ENCODE peak calls at places on chromosome X, in seven cellular contexts. One of them, this sample, is unnamed.
A peak's percentile ranks its signal among the peaks of the same experiment; 100 is the strongest.

GRCh38 chrX:42704454-42704853 is 73.5 kb downstream of the PPP1R2C start:
- DNase-seq in left lung: no peak
- DNase-seq in endothelial cell of umbilical vein: no peak
- DNase-seq in thyroid gland: no peak
- DNase-seq in brain microvascular endothelial cell: peak; percentile 1
- DNase-seq in tibial nerve: no peak
- DNase-seq in GM10248: no peak
- DNase-seq in this sample: no peak

GRCh38 chrX:43005561-43005960 is 227.6 kb upstream of the PPP1R2C start:
- DNase-seq in left lung: no peak
- DNase-seq in endothelial cell of umbilical vein: no peak
- DNase-seq in thyroid gland: no peak
- DNase-seq in brain microvascular endothelial cell: no peak
- DNase-seq in tibial nerve: no peak
- DNase-seq in GM10248: no peak
- DNase-seq in this sample: no peak

GRCh38 chrX:49767231-49767630 is 61.9 kb upstream of the PAGE4 start:
- DNase-seq in left lung: no peak
- DNase-seq in endothelial cell of umbilical vein: no peak
- DNase-seq in thyroid gland: no peak
- DNase-seq in brain microvascular endothelial cell: no peak
- DNase-seq in tibial nerve: no peak
- DNase-seq in GM10248: no peak
- DNase-seq in this sample: no peak

GRCh38 chrX:151397741-151398070 is 700 bp downstream of the VMA21 start:
- DNase-seq in left lung: no peak
- DNase-seq in endothelial cell of umbilical vein: peak; percentile 2
- DNase-seq in thyroid gland: no peak
- DNase-seq in brain microvascular endothelial cell: no peak
- DNase-seq in tibial nerve: no peak
- DNase-seq in GM10248: no peak
- DNase-seq in this sample: no peak

GRCh38 chrX:119887721-119888425 is 7.8 kb upstream of the AKAP14 start:
- DNase-seq in left lung: peak; percentile 89
- DNase-seq in endothelial cell of umbilical vein: peak; percentile 57
- DNase-seq in thyroid gland: peak; percentile 52
- DNase-seq in brain microvascular endothelial cell: peak; percentile 29
- DNase-seq in tibial nerve: peak; percentile 20
- DNase-seq in GM10248: peak; percentile 63
- DNase-seq in this sample: no peak

GRCh38 chrX:136797787-136798186 is 17.1 kb upstream of the ARHGEF6 start:
- DNase-seq in left lung: no peak
- DNase-seq in endothelial cell of umbilical vein: no peak
- DNase-seq in thyroid gland: no peak
- DNase-seq in brain microvascular endothelial cell: no peak
- DNase-seq in tibial nerve: no peak
- DNase-seq in GM10248: no peak
- DNase-seq in this sample: no peak

GRCh38 chrX:2955838-2956237 is 26.7 kb upstream of the ARSD start:
- DNase-seq in left lung: no peak
- DNase-seq in endothelial cell of umbilical vein: no peak
- DNase-seq in thyroid gland: no peak
- DNase-seq in brain microvascular endothelial cell: no peak
- DNase-seq in tibial nerve: no peak
- DNase-seq in GM10248: no peak
- DNase-seq in this sample: no peak

GRCh38 chrX:50635811-50636365 is 165.3 kb upstream of the DGKK start:
- DNase-seq in left lung: no peak
- DNase-seq in endothelial cell of umbilical vein: no peak
- DNase-seq in thyroid gland: peak; percentile 3
- DNase-seq in brain microvascular endothelial cell: peak; percentile 4
- DNase-seq in tibial nerve: no peak
- DNase-seq in GM10248: no peak
- DNase-seq in this sample: no peak

GRCh38 chrX:12319012-12319519 is 180.8 kb downstream of the FRMPD4 start:
- DNase-seq in left lung: no peak
- DNase-seq in endothelial cell of umbilical vein: no peak
- DNase-seq in thyroid gland: no peak
- DNase-seq in brain microvascular endothelial cell: no peak
- DNase-seq in tibial nerve: no peak
- DNase-seq in GM10248: no peak
- DNase-seq in this sample: no peak

GRCh38 chrX:129932792-129933321 is 26.9 kb downstream of the UTP14A start:
- DNase-seq in left lung: peak; percentile 82
- DNase-seq in endothelial cell of umbilical vein: no peak
- DNase-seq in thyroid gland: peak; percentile 35
- DNase-seq in brain microvascular endothelial cell: no peak
- DNase-seq in tibial nerve: no peak
- DNase-seq in GM10248: no peak
- DNase-seq in this sample: no peak

GRCh38 chrX:129772796-129773431 is 6.8 kb upstream of the SASH3 start:
- DNase-seq in left lung: peak; percentile 90
- DNase-seq in endothelial cell of umbilical vein: no peak
- DNase-seq in thyroid gland: peak; percentile 8
- DNase-seq in brain microvascular endothelial cell: no peak
- DNase-seq in tibial nerve: no peak
- DNase-seq in GM10248: peak; percentile 64
- DNase-seq in this sample: no peak

GRCh38 chrX:37746951-37747350 is 32.9 kb upstream of the CYBB start:
- DNase-seq in left lung: no peak
- DNase-seq in endothelial cell of umbilical vein: no peak
- DNase-seq in thyroid gland: no peak
- DNase-seq in brain microvascular endothelial cell: no peak
- DNase-seq in tibial nerve: no peak
- DNase-seq in GM10248: no peak
- DNase-seq in this sample: no peak

GRCh38 chrX:68443155-68443868 is 10.0 kb upstream of the OPHN1 start:
- DNase-seq in left lung: no peak
- DNase-seq in endothelial cell of umbilical vein: peak; percentile 67
- DNase-seq in thyroid gland: peak; percentile 57
- DNase-seq in brain microvascular endothelial cell: peak; percentile 64
- DNase-seq in tibial nerve: no peak
- DNase-seq in GM10248: no peak
- DNase-seq in this sample: no peak

GRCh38 chrX:154334496-154334895 is 38.9 kb downstream of the TKTL1 start:
- DNase-seq in left lung: no peak
- DNase-seq in endothelial cell of umbilical vein: no peak
- DNase-seq in thyroid gland: no peak
- DNase-seq in brain microvascular endothelial cell: no peak
- DNase-seq in tibial nerve: no peak
- DNase-seq in GM10248: no peak
- DNase-seq in this sample: no peak

GRCh38 chrX:44585866-44586265 is 43.2 kb upstream of the FUNDC1 start:
- DNase-seq in left lung: no peak
- DNase-seq in endothelial cell of umbilical vein: no peak
- DNase-seq in thyroid gland: no peak
- DNase-seq in brain microvascular endothelial cell: no peak
- DNase-seq in tibial nerve: no peak
- DNase-seq in GM10248: no peak
- DNase-seq in this sample: no peak

GRCh38 chrX:153319295-153319694 is 2.3 kb downstream of the PNMA6F start:
- DNase-seq in left lung: no peak
- DNase-seq in endothelial cell of umbilical vein: no peak
- DNase-seq in thyroid gland: no peak
- DNase-seq in brain microvascular endothelial cell: no peak
- DNase-seq in tibial nerve: no peak
- DNase-seq in GM10248: no peak
- DNase-seq in this sample: no peak

GRCh38 chrX:120315776-120316175 is 4.5 kb upstream of the TMEM255A start:
- DNase-seq in left lung: no peak
- DNase-seq in endothelial cell of umbilical vein: no peak
- DNase-seq in thyroid gland: no peak
- DNase-seq in brain microvascular endothelial cell: no peak
- DNase-seq in tibial nerve: no peak
- DNase-seq in GM10248: no peak
- DNase-seq in this sample: no peak

GRCh38 chrX:9110808-9111207 is 76.9 kb upstream of the FAM9B start:
- DNase-seq in left lung: no peak
- DNase-seq in endothelial cell of umbilical vein: no peak
- DNase-seq in thyroid gland: no peak
- DNase-seq in brain microvascular endothelial cell: no peak
- DNase-seq in tibial nerve: no peak
- DNase-seq in GM10248: no peak
- DNase-seq in this sample: no peak

GRCh38 chrX:69987691-69988090 is 62.0 kb downstream of the AWAT2 start:
- DNase-seq in left lung: no peak
- DNase-seq in endothelial cell of umbilical vein: peak; percentile 7
- DNase-seq in thyroid gland: no peak
- DNase-seq in brain microvascular endothelial cell: no peak
- DNase-seq in tibial nerve: no peak
- DNase-seq in GM10248: no peak
- DNase-seq in this sample: no peak

GRCh38 chrX:53073115-53073581 is 9.0 kb upstream of the TSPYL2 start:
- DNase-seq in left lung: no peak
- DNase-seq in endothelial cell of umbilical vein: no peak
- DNase-seq in thyroid gland: peak; percentile 53
- DNase-seq in brain microvascular endothelial cell: no peak
- DNase-seq in tibial nerve: no peak
- DNase-seq in GM10248: no peak
- DNase-seq in this sample: no peak

GRCh38 chrX:134752558-134752957 is 94.3 kb upstream of the PLAC1 start:
- DNase-seq in left lung: no peak
- DNase-seq in endothelial cell of umbilical vein: no peak
- DNase-seq in thyroid gland: no peak
- DNase-seq in brain microvascular endothelial cell: no peak
- DNase-seq in tibial nerve: no peak
- DNase-seq in GM10248: no peak
- DNase-seq in this sample: no peak

GRCh38 chrX:150958177-150958576 is 25.0 kb upstream of the HMGB3 start:
- DNase-seq in left lung: no peak
- DNase-seq in endothelial cell of umbilical vein: no peak
- DNase-seq in thyroid gland: no peak
- DNase-seq in brain microvascular endothelial cell: no peak
- DNase-seq in tibial nerve: no peak
- DNase-seq in GM10248: no peak
- DNase-seq in this sample: no peak

GRCh38 chrX:130034178-130034577 is 51.7 kb downstream of the BCORL1 start:
- DNase-seq in left lung: no peak
- DNase-seq in endothelial cell of umbilical vein: no peak
- DNase-seq in thyroid gland: no peak
- DNase-seq in brain microvascular endothelial cell: no peak
- DNase-seq in tibial nerve: no peak
- DNase-seq in GM10248: no peak
- DNase-seq in this sample: no peak

GRCh38 chrX:78527263-78527662 is 131.9 kb downstream of the RTL3 start:
- DNase-seq in left lung: no peak
- DNase-seq in endothelial cell of umbilical vein: no peak
- DNase-seq in thyroid gland: no peak
- DNase-seq in brain microvascular endothelial cell: peak; percentile 41
- DNase-seq in tibial nerve: no peak
- DNase-seq in GM10248: no peak
- DNase-seq in this sample: no peak

GRCh38 chrX:97897998-97898397 is 1014.3 kb downstream of the RPA4 start:
- DNase-seq in left lung: no peak
- DNase-seq in endothelial cell of umbilical vein: no peak
- DNase-seq in thyroid gland: no peak
- DNase-seq in brain microvascular endothelial cell: no peak
- DNase-seq in tibial nerve: no peak
- DNase-seq in GM10248: no peak
- DNase-seq in this sample: no peak
- TF ChIP-seq CTCF in left lung: no peak
- TF ChIP-seq CTCF in endothelial cell of umbilical vein: no peak
- TF ChIP-seq CTCF in thyroid gland: no peak
- TF ChIP-seq CTCF in brain microvascular endothelial cell: no peak
- TF ChIP-seq CTCF in tibial nerve: no peak
- TF ChIP-seq CTCF in GM10248: no peak
- TF ChIP-seq CTCF in this sample: no peak

DNA sequence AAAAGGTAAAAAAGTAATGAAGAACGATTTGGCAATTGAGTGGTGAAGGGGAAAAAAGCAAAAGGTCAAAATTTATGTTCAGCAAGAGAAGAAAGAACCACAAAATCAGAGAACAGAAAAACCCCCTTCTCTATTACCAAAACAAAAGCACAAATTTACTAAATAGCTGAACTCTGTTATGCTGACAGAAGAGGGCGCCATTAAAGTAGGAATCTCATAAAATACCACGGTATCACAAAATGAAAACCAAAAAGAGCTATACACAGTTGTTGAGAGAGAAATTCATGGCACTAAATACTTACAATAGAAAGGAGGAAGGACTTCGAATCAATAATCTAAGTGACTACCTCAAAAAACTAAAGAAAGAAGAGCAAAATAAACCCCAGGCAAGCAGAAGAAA is 69.6 kb upstream of the CXorf66 start:
- DNase-seq in left lung: no peak
- DNase-seq in endothelial cell of umbilical vein: no peak
- DNase-seq in thyroid gland: no peak
- DNase-seq in brain microvascular endothelial cell: no peak
- DNase-seq in tibial nerve: no peak
- DNase-seq in GM10248: no peak
- DNase-seq in this sample: no peak
- TF ChIP-seq CTCF in left lung: no peak
- TF ChIP-seq CTCF in endothelial cell of umbilical vein: no peak
- TF ChIP-seq CTCF in thyroid gland: no peak
- TF ChIP-seq CTCF in brain microvascular endothelial cell: no peak
- TF ChIP-seq CTCF in tibial nerve: no peak
- TF ChIP-seq CTCF in GM10248: no peak
- TF ChIP-seq CTCF in this sample: peak; percentile 35

DNA sequence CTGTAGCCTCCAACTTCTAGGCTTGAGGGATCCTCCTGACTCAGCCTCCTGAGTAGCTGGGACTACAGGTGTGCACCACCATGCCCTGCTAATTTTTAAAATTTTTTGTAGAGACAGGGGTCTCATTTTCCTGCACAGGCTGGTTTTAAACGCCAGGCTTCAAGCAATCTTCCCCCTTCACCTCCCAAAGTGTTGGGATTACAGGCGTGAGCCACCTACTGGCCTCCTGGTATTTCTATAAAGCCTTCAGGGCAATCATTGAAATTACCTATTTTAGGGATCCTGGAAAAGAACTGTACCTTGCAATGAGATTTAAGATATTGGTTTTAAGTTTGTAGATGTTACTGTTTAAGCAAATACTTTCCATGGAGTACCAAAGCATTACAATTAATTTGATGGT is 13.5 kb upstream of the PLS3 start:
- DNase-seq in left lung: no peak
- DNase-seq in endothelial cell of umbilical vein: no peak
- DNase-seq in thyroid gland: no peak
- DNase-seq in brain microvascular endothelial cell: no peak
- DNase-seq in tibial nerve: no peak
- DNase-seq in GM10248: no peak
- DNase-seq in this sample: no peak
- TF ChIP-seq CTCF in left lung: no peak
- TF ChIP-seq CTCF in endothelial cell of umbilical vein: no peak
- TF ChIP-seq CTCF in thyroid gland: no peak
- TF ChIP-seq CTCF in brain microvascular endothelial cell: peak; percentile 44
- TF ChIP-seq CTCF in tibial nerve: no peak
- TF ChIP-seq CTCF in GM10248: no peak
- TF ChIP-seq CTCF in this sample: peak; percentile 23

DNA sequence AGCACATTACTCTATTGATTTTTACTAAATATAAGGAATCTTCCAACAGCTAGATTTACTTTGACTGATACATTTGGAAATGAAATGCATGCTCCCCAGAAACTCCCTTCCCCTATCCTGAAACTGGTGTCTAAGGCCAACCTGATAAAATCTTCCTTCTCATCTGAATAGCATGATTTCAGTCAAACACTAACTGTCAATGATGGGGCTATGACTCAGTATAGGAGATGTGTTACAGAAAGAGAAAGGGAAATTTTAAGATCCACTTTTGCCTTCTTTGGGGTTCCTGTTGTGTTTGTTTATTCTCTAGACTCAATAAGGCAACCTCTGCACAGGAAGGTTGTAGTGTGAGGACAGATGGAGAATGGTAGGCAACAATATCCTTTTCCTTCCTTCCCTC is 160.7 kb downstream of the MOSPD2 start:
- DNase-seq in left lung: no peak
- DNase-seq in endothelial cell of umbilical vein: no peak
- DNase-seq in thyroid gland: no peak
- DNase-seq in brain microvascular endothelial cell: no peak
- DNase-seq in tibial nerve: no peak
- DNase-seq in GM10248: no peak
- DNase-seq in this sample: no peak
- TF ChIP-seq CTCF in left lung: no peak
- TF ChIP-seq CTCF in endothelial cell of umbilical vein: no peak
- TF ChIP-seq CTCF in thyroid gland: no peak
- TF ChIP-seq CTCF in brain microvascular endothelial cell: no peak
- TF ChIP-seq CTCF in tibial nerve: no peak
- TF ChIP-seq CTCF in GM10248: no peak
- TF ChIP-seq CTCF in this sample: no peak

This sample was measured in D721Med.